ENCODE peak calls at places on chromosome 19, in eight cellular contexts. One of them, this sample, is unnamed. For H3K36me3, the result is how much of the 10 kb centered on the place peaks cover.

GRCh38 chr19:3116621-3117020 is 19.2 kb upstream of the GNA15 start:
- DNase-seq in CD8-positive, alpha-beta T cell: no peak
- DNase-seq in BJ: no peak
- DNase-seq in heart right ventricle: no peak
- DNase-seq in stomach: no peak
- DNase-seq in IMR-90: no peak
- DNase-seq in fibroblast of lung: no peak
- DNase-seq in naive thymus-derived CD4-positive, alpha-beta T cell: no peak
- DNase-seq in this sample: no peak

GRCh38 chr19:8302734-8303133 is 5.4 kb downstream of the CD320 start:
- DNase-seq in CD8-positive, alpha-beta T cell: no peak
- DNase-seq in BJ: no peak
- DNase-seq in heart right ventricle: no peak
- DNase-seq in stomach: peak
- DNase-seq in IMR-90: no peak
- DNase-seq in fibroblast of lung: no peak
- DNase-seq in naive thymus-derived CD4-positive, alpha-beta T cell: no peak
- DNase-seq in this sample: no peak

GRCh38 chr19:40388486-40388885 is 1.5 kb downstream of the HIPK4 start:
- DNase-seq in CD8-positive, alpha-beta T cell: no peak
- DNase-seq in BJ: no peak
- DNase-seq in heart right ventricle: no peak
- DNase-seq in stomach: no peak
- DNase-seq in IMR-90: no peak
- DNase-seq in fibroblast of lung: no peak
- DNase-seq in naive thymus-derived CD4-positive, alpha-beta T cell: no peak
- DNase-seq in this sample: no peak

GRCh38 chr19:1079566-1080111 is 12.7 kb downstream of the ARHGAP45 start:
- DNase-seq in CD8-positive, alpha-beta T cell: peak
- DNase-seq in BJ: no peak
- DNase-seq in heart right ventricle: peak
- DNase-seq in stomach: no peak
- DNase-seq in IMR-90: no peak
- DNase-seq in fibroblast of lung: no peak
- DNase-seq in naive thymus-derived CD4-positive, alpha-beta T cell: no peak
- DNase-seq in this sample: peak

GRCh38 chr19:18879579-18880373 is 16.2 kb downstream of the CERS1 start:
- DNase-seq in CD8-positive, alpha-beta T cell: no peak
- DNase-seq in BJ: no peak
- DNase-seq in heart right ventricle: no peak
- DNase-seq in stomach: peak
- DNase-seq in IMR-90: no peak
- DNase-seq in fibroblast of lung: no peak
- DNase-seq in naive thymus-derived CD4-positive, alpha-beta T cell: no peak
- DNase-seq in this sample: peak

GRCh38 chr19:43984687-43985000 is 656 bp downstream of the ZNF155 start:
- DNase-seq in CD8-positive, alpha-beta T cell: no peak
- DNase-seq in BJ: no peak
- DNase-seq in heart right ventricle: peak
- DNase-seq in stomach: no peak
- DNase-seq in IMR-90: no peak
- DNase-seq in fibroblast of lung: no peak
- DNase-seq in naive thymus-derived CD4-positive, alpha-beta T cell: no peak
- DNase-seq in this sample: peak

GRCh38 chr19:19485161-19485997 is 30.0 kb downstream of the TSSK6 start:
- DNase-seq in CD8-positive, alpha-beta T cell: no peak
- DNase-seq in BJ: no peak
- DNase-seq in heart right ventricle: no peak
- DNase-seq in stomach: no peak
- DNase-seq in IMR-90: peak
- DNase-seq in fibroblast of lung: peak
- DNase-seq in naive thymus-derived CD4-positive, alpha-beta T cell: no peak
- DNase-seq in this sample: no peak

GRCh38 chr19:35044317-35045117 is 3.0 kb downstream of the HPN start:
- DNase-seq in CD8-positive, alpha-beta T cell: peak
- DNase-seq in BJ: no peak
- DNase-seq in heart right ventricle: peak
- DNase-seq in stomach: peak
- DNase-seq in IMR-90: peak
- DNase-seq in fibroblast of lung: peak
- DNase-seq in naive thymus-derived CD4-positive, alpha-beta T cell: no peak
- DNase-seq in this sample: peak

GRCh38 chr19:42024622-42025111 is 30.6 kb upstream of the ATP1A3 start:
- DNase-seq in CD8-positive, alpha-beta T cell: no peak
- DNase-seq in BJ: peak
- DNase-seq in heart right ventricle: peak
- DNase-seq in stomach: no peak
- DNase-seq in IMR-90: peak
- DNase-seq in fibroblast of lung: peak
- DNase-seq in naive thymus-derived CD4-positive, alpha-beta T cell: no peak
- DNase-seq in this sample: no peak

GRCh38 chr19:2719910-2720776 is 1.0 kb downstream of the DIRAS1 start:
- DNase-seq in CD8-positive, alpha-beta T cell: no peak
- DNase-seq in BJ: no peak
- DNase-seq in heart right ventricle: peak
- DNase-seq in stomach: no peak
- DNase-seq in IMR-90: peak
- DNase-seq in fibroblast of lung: peak
- DNase-seq in naive thymus-derived CD4-positive, alpha-beta T cell: no peak
- DNase-seq in this sample: no peak

GRCh38 chr19:53333466-53334449 is at the start of gene ZNF845:
- DNase-seq in CD8-positive, alpha-beta T cell: peak
- DNase-seq in BJ: peak
- DNase-seq in heart right ventricle: peak
- DNase-seq in stomach: peak
- DNase-seq in IMR-90: peak
- DNase-seq in fibroblast of lung: peak
- DNase-seq in naive thymus-derived CD4-positive, alpha-beta T cell: peak
- DNase-seq in this sample: peak

GRCh38 chr19:43651758-43652545 is 12.3 kb upstream of the CADM4 start:
- DNase-seq in CD8-positive, alpha-beta T cell: peak
- DNase-seq in BJ: peak
- DNase-seq in heart right ventricle: peak
- DNase-seq in stomach: peak
- DNase-seq in IMR-90: peak
- DNase-seq in fibroblast of lung: peak
- DNase-seq in naive thymus-derived CD4-positive, alpha-beta T cell: no peak
- DNase-seq in this sample: peak

GRCh38 chr19:43290568-43291359 is 21.4 kb upstream of the PSG9 start:
- DNase-seq in CD8-positive, alpha-beta T cell: no peak
- DNase-seq in BJ: no peak
- DNase-seq in heart right ventricle: no peak
- DNase-seq in stomach: no peak
- DNase-seq in IMR-90: no peak
- DNase-seq in fibroblast of lung: peak
- DNase-seq in naive thymus-derived CD4-positive, alpha-beta T cell: no peak
- DNase-seq in this sample: peak

GRCh38 chr19:38122402-38123093 is 101.5 kb downstream of the DPF1 start:
- DNase-seq in CD8-positive, alpha-beta T cell: no peak
- DNase-seq in BJ: no peak
- DNase-seq in heart right ventricle: no peak
- DNase-seq in stomach: no peak
- DNase-seq in IMR-90: no peak
- DNase-seq in fibroblast of lung: no peak
- DNase-seq in naive thymus-derived CD4-positive, alpha-beta T cell: no peak
- DNase-seq in this sample: no peak

GRCh38 chr19:584240-585001 is 5.3 kb upstream of the HCN2 start:
- DNase-seq in CD8-positive, alpha-beta T cell: peak
- DNase-seq in BJ: no peak
- DNase-seq in heart right ventricle: peak
- DNase-seq in stomach: peak
- DNase-seq in IMR-90: peak
- DNase-seq in fibroblast of lung: peak
- DNase-seq in naive thymus-derived CD4-positive, alpha-beta T cell: peak
- DNase-seq in this sample: peak

GRCh38 chr19:54662730-54663129 is at the start of gene LILRB4:
- DNase-seq in CD8-positive, alpha-beta T cell: no peak
- DNase-seq in BJ: no peak
- DNase-seq in heart right ventricle: peak
- DNase-seq in stomach: no peak
- DNase-seq in IMR-90: no peak
- DNase-seq in fibroblast of lung: no peak
- DNase-seq in naive thymus-derived CD4-positive, alpha-beta T cell: no peak
- DNase-seq in this sample: no peak

GRCh38 chr19:35779033-35779432 is 3.7 kb downstream of the ARHGAP33 start:
- DNase-seq in CD8-positive, alpha-beta T cell: no peak
- DNase-seq in BJ: no peak
- DNase-seq in heart right ventricle: no peak
- DNase-seq in stomach: no peak
- DNase-seq in IMR-90: no peak
- DNase-seq in fibroblast of lung: no peak
- DNase-seq in naive thymus-derived CD4-positive, alpha-beta T cell: no peak
- DNase-seq in this sample: no peak

GRCh38 chr19:43789029-43789428 is 8.3 kb upstream of the KCNN4 start:
- DNase-seq in CD8-positive, alpha-beta T cell: no peak
- DNase-seq in BJ: no peak
- DNase-seq in heart right ventricle: no peak
- DNase-seq in stomach: no peak
- DNase-seq in IMR-90: peak
- DNase-seq in fibroblast of lung: peak
- DNase-seq in naive thymus-derived CD4-positive, alpha-beta T cell: no peak
- DNase-seq in this sample: no peak

DNA sequence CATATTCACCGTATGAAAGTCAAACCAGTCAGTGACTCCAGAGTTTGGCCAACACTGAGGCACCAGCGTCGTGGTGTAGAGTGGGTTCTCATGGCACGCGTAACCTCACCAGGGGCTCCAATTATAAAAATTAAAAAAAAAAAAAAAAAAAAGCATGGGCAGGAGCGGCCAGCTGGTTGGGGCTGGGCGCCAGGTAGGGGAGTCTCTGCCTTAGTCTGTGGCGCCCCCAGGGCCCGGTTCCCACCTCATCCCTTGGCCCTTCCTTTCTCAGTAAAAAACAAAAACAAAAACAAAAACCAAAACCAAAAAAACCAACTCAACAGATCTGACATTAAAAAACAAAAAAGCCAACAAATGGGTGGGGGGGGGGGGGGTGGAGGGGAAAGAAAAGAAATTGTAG is 4.6 kb upstream of the EPHX3 start:
- DNase-seq in CD8-positive, alpha-beta T cell: no peak
- DNase-seq in BJ: no peak
- DNase-seq in heart right ventricle: no peak
- DNase-seq in stomach: no peak
- DNase-seq in IMR-90: no peak
- DNase-seq in fibroblast of lung: no peak
- DNase-seq in naive thymus-derived CD4-positive, alpha-beta T cell: no peak
- DNase-seq in this sample: no peak
- H3K36me3 ChIP-seq in CD8-positive, alpha-beta T cell: under half
- H3K36me3 ChIP-seq in BJ: under half
- H3K36me3 ChIP-seq in heart right ventricle: under half
- H3K36me3 ChIP-seq in stomach: half or more
- H3K36me3 ChIP-seq in IMR-90: half or more
- H3K36me3 ChIP-seq in fibroblast of lung: under half
- H3K36me3 ChIP-seq in naive thymus-derived CD4-positive, alpha-beta T cell: under half
- H3K36me3 ChIP-seq in this sample: half or more

DNA sequence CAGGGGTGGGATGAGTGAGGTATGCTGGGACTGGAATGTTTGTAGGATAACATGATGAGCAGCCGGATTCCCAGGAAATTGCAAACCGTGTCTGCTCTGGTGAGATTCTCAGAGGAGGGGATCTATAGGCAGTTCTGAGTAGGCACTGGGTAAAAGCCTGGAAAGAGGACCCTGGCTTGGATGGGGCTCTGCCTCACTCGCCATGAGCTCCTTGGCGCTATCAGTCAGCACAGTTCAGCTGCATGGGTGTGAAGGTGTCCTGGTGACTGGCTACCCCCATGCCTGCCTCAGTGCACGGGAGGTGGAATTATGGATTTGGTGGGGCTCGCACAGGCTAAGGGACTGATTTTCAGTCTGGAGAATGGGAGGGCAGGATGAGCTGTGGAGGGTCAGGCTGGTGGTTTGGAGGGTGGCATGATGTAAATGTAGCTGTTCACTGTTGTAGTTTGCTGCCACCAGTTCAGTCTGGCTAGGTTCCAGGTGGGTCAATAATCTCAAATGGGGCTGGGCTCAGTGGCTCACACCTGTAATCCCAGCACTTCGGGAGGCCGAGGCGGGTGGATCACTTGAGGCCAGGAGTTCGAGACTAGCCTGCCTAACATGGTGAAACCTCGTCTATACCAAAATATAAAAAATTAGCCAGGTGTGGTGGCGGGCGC is 9.2 kb upstream of the ZNF627 start:
- DNase-seq in CD8-positive, alpha-beta T cell: no peak
- DNase-seq in BJ: no peak
- DNase-seq in heart right ventricle: no peak
- DNase-seq in stomach: no peak
- DNase-seq in IMR-90: no peak
- DNase-seq in fibroblast of lung: no peak
- DNase-seq in naive thymus-derived CD4-positive, alpha-beta T cell: no peak
- DNase-seq in this sample: peak
- H3K4me3 ChIP-seq in CD8-positive, alpha-beta T cell: no peak
- H3K4me3 ChIP-seq in BJ: no peak
- H3K4me3 ChIP-seq in heart right ventricle: no peak
- H3K4me3 ChIP-seq in stomach: no peak
- H3K4me3 ChIP-seq in IMR-90: no peak
- H3K4me3 ChIP-seq in fibroblast of lung: no peak
- H3K4me3 ChIP-seq in naive thymus-derived CD4-positive, alpha-beta T cell: no peak
- H3K4me3 ChIP-seq in this sample: no peak

DNA sequence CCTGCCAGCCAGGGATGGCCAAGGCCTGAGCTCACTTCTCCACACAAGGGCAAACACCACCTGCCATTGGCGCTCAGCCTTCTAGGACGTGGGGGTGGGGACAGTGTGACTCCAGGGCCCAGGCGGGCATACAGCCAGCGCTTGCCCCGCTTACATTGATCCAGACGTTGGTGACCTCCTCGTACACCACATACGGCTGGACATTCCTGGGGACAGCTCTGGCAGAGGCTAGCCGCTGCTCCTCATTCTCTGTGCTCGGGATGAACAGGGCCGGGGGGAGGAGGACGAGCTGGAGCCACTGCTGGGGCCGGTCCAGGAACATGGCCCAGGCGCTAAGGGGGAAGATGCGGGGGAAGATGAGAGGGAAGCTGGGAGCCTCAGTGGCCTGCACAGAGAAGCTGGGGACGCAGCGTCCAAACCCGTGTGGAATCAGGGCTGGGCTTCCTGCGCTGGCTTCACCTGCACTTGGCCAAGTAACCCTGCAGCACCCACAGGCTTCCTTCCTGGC is 25.1 kb upstream of the MYDGF start:
- DNase-seq in CD8-positive, alpha-beta T cell: no peak
- DNase-seq in BJ: no peak
- DNase-seq in heart right ventricle: no peak
- DNase-seq in stomach: no peak
- DNase-seq in IMR-90: no peak
- DNase-seq in fibroblast of lung: no peak
- DNase-seq in naive thymus-derived CD4-positive, alpha-beta T cell: no peak
- DNase-seq in this sample: no peak
- H3K36me3 ChIP-seq in CD8-positive, alpha-beta T cell: under half
- H3K36me3 ChIP-seq in BJ: under half
- H3K36me3 ChIP-seq in heart right ventricle: under half
- H3K36me3 ChIP-seq in stomach: half or more
- H3K36me3 ChIP-seq in IMR-90: half or more
- H3K36me3 ChIP-seq in fibroblast of lung: under half
- H3K36me3 ChIP-seq in naive thymus-derived CD4-positive, alpha-beta T cell: under half
- H3K36me3 ChIP-seq in this sample: half or more

DNA sequence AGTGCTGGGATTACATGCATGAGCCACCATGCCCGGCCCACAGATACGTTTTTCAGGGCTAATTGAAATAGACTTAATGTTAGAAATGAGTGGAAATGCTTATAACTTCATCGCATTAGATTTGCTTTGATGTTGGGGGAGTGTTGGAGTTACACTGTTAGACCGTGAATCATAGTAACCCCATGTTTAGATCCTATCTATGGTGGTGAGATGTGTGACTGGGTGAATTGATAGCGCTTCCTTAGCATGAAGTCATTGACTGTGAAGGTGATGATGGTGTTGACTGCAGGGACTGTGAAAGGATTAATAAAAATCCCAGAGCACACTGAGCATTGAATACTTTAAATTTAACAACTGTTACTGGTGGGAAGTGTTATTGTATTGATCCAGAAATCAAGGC is 1.7 kb downstream of the ZNF264 start:
- DNase-seq in CD8-positive, alpha-beta T cell: no peak
- DNase-seq in BJ: no peak
- DNase-seq in heart right ventricle: no peak
- DNase-seq in stomach: no peak
- DNase-seq in IMR-90: no peak
- DNase-seq in fibroblast of lung: no peak
- DNase-seq in naive thymus-derived CD4-positive, alpha-beta T cell: no peak
- DNase-seq in this sample: no peak
- H3K4me3 ChIP-seq in CD8-positive, alpha-beta T cell: peak
- H3K4me3 ChIP-seq in BJ: peak
- H3K4me3 ChIP-seq in heart right ventricle: peak
- H3K4me3 ChIP-seq in stomach: peak
- H3K4me3 ChIP-seq in IMR-90: peak
- H3K4me3 ChIP-seq in fibroblast of lung: peak
- H3K4me3 ChIP-seq in naive thymus-derived CD4-positive, alpha-beta T cell: peak
- H3K4me3 ChIP-seq in this sample: peak

This sample was measured in CD4-positive, CD25-positive, alpha-beta regulatory T cell.